ENCODE peak calls at places on chromosome 10, in five cellular contexts. G is astrocyte of the spinal cord; P is GM12865; Y is activated CD8-positive, alpha-beta memory T cell treated with anti-CD3 and anti-CD28 coated beads for 1 hour; W is spleen. F is an unnamed sample.

GRCh38 chr10:34098817-34099567 is 716.1 kb downstream of the PARD3 start:
- DNase-seq in G (no peak), P (peak), Y (no peak), W (no peak), F (no peak)

GRCh38 chr10:124007102-124007772 is 86.2 kb downstream of the CHST15 start:
- DNase-seq in G (no peak), Y (no peak), P (no peak), W (peak), F (peak)

GRCh38 chr10:104351067-104351681 is 2.5 kb upstream of the CFAP58 start:
- DNase-seq in W (no peak), G (peak), Y (no peak), P (peak), F (no peak)

GRCh38 chr10:58237014-58237830 is 30.5 kb downstream of the IPMK start:
- DNase-seq in Y (no peak), W (no peak), G (peak), P (no peak), F (no peak)

GRCh38 chr10:110010076-110011069 is 2.6 kb downstream of the ADD3 start:
- DNase-seq in G (no peak), P (peak), W (no peak), Y (no peak), F (no peak)

GRCh38 chr10:60444494-60445064 is 54.9 kb upstream of the ANK3 start:
- DNase-seq in Y (no peak), P (no peak), G (peak), W (no peak), F (no peak)

GRCh38 chr10:72044417-72045041 is 43.8 kb downstream of the SPOCK2 start:
- DNase-seq in W (no peak), P (no peak), G (no peak), Y (no peak), F (no peak)

GRCh38 chr10:109866168-109866994 is 56.9 kb downstream of the XPNPEP1 start:
- DNase-seq in P (no peak), W (no peak), Y (no peak), G (no peak), F (no peak)

GRCh38 chr10:36608251-36608650 is 517.1 kb upstream of the ANKRD30A start:
- DNase-seq in W (no peak), P (no peak), Y (no peak), G (peak), F (no peak)

GRCh38 chr10:106972381-106972780 is 192.1 kb downstream of the SORCS1 start:
- DNase-seq in Y (no peak), G (no peak), P (no peak), W (no peak), F (no peak)

F was measured in cardiac septum.